ENCODE peak calls at places on chromosomes 11 and 22, in five cellular contexts. M is A172; Z is stimulated activated CD4-positive, alpha-beta T cell treated with anti-CD3 and anti-CD28 coated beads, Interleukin-12 subunit alpha, Interleukin-12 subunit beta, amount 100 ng/mL, for 48 hours; I is neural progenitor cell; L is AML-193. O is an unnamed sample.

GRCh38 chr11:12397953-12398352 is 20.6 kb downstream of the PARVA start:
- DNase-seq in M (peak), Z (no peak), I (no peak), L (no peak), O (no peak)

GRCh38 chr11:73244589-73245240 is 26.6 kb downstream of the P2RY2 start:
- DNase-seq in M (no peak), Z (no peak), I (no peak), L (no peak), O (peak)

GRCh38 chr22:46065733-46066454 is 84.4 kb upstream of the PPARA start:
- DNase-seq in M (peak), Z (no peak), I (no peak), L (no peak), O (no peak)

GRCh38 chr22:38114484-38115398 is 4.3 kb upstream of the BAIAP2L2 start:
- DNase-seq in M (peak), Z (peak), I (peak), L (peak), O (peak)

GRCh38 chr11:6667733-6668374 is 12.2 kb upstream of the DCHS1 start:
- DNase-seq in M (peak), Z (no peak), I (peak), L (peak), O (no peak)

GRCh38 chr11:132158696-132159095 is 788.3 kb downstream of the NTM start:
- DNase-seq in M (no peak), Z (no peak), I (no peak), L (no peak), O (no peak)

GRCh38 chr22:48178536-48178935 is 1416.1 kb downstream of the TBC1D22A start:
- DNase-seq in M (no peak), Z (no peak), I (no peak), L (no peak), O (no peak)

GRCh38 chr11:57668467-57668890 is 565 bp downstream of the ZDHHC5 start:
- DNase-seq in M (no peak), Z (no peak), I (no peak), L (peak), O (no peak)

GRCh38 chr11:102144357-102145342 is 34.4 kb downstream of the YAP1 start:
- DNase-seq in M (no peak), Z (no peak), I (peak), L (no peak), O (no peak)

GRCh38 chr11:123382555-123383074 is 47.5 kb upstream of the GRAMD1B start:
- DNase-seq in M (no peak), Z (no peak), I (no peak), L (no peak), O (no peak)

O was measured in RWPE2.